ENCODE peak calls at places on chromosomes 6 and 20, in five cellular contexts. One of them, this sample, is unnamed.

GRCh38 chr20:36645998-36646397 is at the start of gene SLA2:
- DNase-seq in GM12878: no peak
- DNase-seq in esophagus muscularis mucosa: no peak
- DNase-seq in HCT116: no peak
- DNase-seq in HepG2: no peak
- DNase-seq in this sample: peak

GRCh38 chr6:17159240-17159639 is 57.4 kb downstream of the STMND1 start:
- DNase-seq in HepG2: peak
- DNase-seq in HCT116: no peak
- DNase-seq in esophagus muscularis mucosa: peak
- DNase-seq in GM12878: no peak
- DNase-seq in this sample: no peak

GRCh38 chr20:38094373-38094775 is 60.8 kb downstream of the RPRD1B start:
- DNase-seq in HCT116: no peak
- DNase-seq in HepG2: peak
- DNase-seq in GM12878: peak
- DNase-seq in esophagus muscularis mucosa: peak
- DNase-seq in this sample: peak

GRCh38 chr6:4323322-4323721 is 187.9 kb upstream of the ECI2 start:
- DNase-seq in HCT116: no peak
- DNase-seq in esophagus muscularis mucosa: no peak
- DNase-seq in GM12878: no peak
- DNase-seq in HepG2: no peak
- DNase-seq in this sample: no peak

GRCh38 chr20:25015986-25016385 is 23.4 kb upstream of the APMAP start:
- DNase-seq in HCT116: no peak
- DNase-seq in esophagus muscularis mucosa: no peak
- DNase-seq in GM12878: no peak
- DNase-seq in HepG2: no peak
- DNase-seq in this sample: no peak

GRCh38 chr6:26195376-26195923 is 108.2 kb downstream of the HFE start:
- DNase-seq in HepG2: peak
- DNase-seq in HCT116: peak
- DNase-seq in esophagus muscularis mucosa: peak
- DNase-seq in GM12878: peak
- DNase-seq in this sample: peak

GRCh38 chr20:56720620-56721213 is 91.6 kb downstream of the TFAP2C start:
- DNase-seq in HepG2: no peak
- DNase-seq in GM12878: no peak
- DNase-seq in esophagus muscularis mucosa: no peak
- DNase-seq in HCT116: no peak
- DNase-seq in this sample: no peak

GRCh38 chr6:132192646-132193045 is 208.6 kb downstream of the MOXD1 start:
- DNase-seq in esophagus muscularis mucosa: no peak
- DNase-seq in HepG2: no peak
- DNase-seq in HCT116: no peak
- DNase-seq in GM12878: no peak
- DNase-seq in this sample: no peak

GRCh38 chr6:79570802-79571367 is 33.7 kb upstream of the LCA5 start:
- DNase-seq in esophagus muscularis mucosa: no peak
- DNase-seq in HCT116: no peak
- DNase-seq in HepG2: peak
- DNase-seq in GM12878: no peak
- DNase-seq in this sample: no peak

GRCh38 chr6:108850669-108851467 is 2.6 kb downstream of the ARMC2 start:
- DNase-seq in esophagus muscularis mucosa: no peak
- DNase-seq in HCT116: no peak
- DNase-seq in GM12878: no peak
- DNase-seq in HepG2: peak
- DNase-seq in this sample: peak

GRCh38 chr20:7696311-7696710 is 243.9 kb downstream of the HAO1 start:
- DNase-seq in HepG2: no peak
- DNase-seq in esophagus muscularis mucosa: no peak
- DNase-seq in GM12878: no peak
- DNase-seq in HCT116: no peak
- DNase-seq in this sample: no peak

GRCh38 chr6:168514216-168514615 is 73.2 kb downstream of the SMOC2 start:
- DNase-seq in HepG2: no peak
- DNase-seq in GM12878: no peak
- DNase-seq in esophagus muscularis mucosa: no peak
- DNase-seq in HCT116: no peak
- DNase-seq in this sample: no peak

GRCh38 chr6:169221264-169221663 is 32.4 kb downstream of the THBS2 start:
- DNase-seq in HCT116: no peak
- DNase-seq in HepG2: no peak
- DNase-seq in esophagus muscularis mucosa: peak
- DNase-seq in GM12878: no peak
- DNase-seq in this sample: no peak

GRCh38 chr6:69915346-69915745 is 49.0 kb downstream of the COL19A1 start:
- DNase-seq in esophagus muscularis mucosa: no peak
- DNase-seq in HepG2: no peak
- DNase-seq in GM12878: no peak
- DNase-seq in HCT116: no peak
- DNase-seq in this sample: no peak

GRCh38 chr20:41508335-41508734 is 109.8 kb downstream of the CHD6 start:
- DNase-seq in GM12878: no peak
- DNase-seq in HCT116: no peak
- DNase-seq in esophagus muscularis mucosa: no peak
- DNase-seq in HepG2: no peak
- DNase-seq in this sample: no peak

GRCh38 chr20:35942243-35942642 is 12.1 kb downstream of the SCAND1 start:
- DNase-seq in HCT116: no peak
- DNase-seq in GM12878: no peak
- DNase-seq in HepG2: no peak
- DNase-seq in esophagus muscularis mucosa: no peak
- DNase-seq in this sample: no peak

GRCh38 chr6:32461493-32461892 is 21.8 kb downstream of the HLA-DRA start:
- DNase-seq in HCT116: no peak
- DNase-seq in HepG2: no peak
- DNase-seq in esophagus muscularis mucosa: no peak
- DNase-seq in GM12878: no peak
- DNase-seq in this sample: no peak

GRCh38 chr6:32457054-32457453 is 17.4 kb downstream of the HLA-DRA start:
- DNase-seq in HCT116: no peak
- DNase-seq in GM12878: no peak
- DNase-seq in esophagus muscularis mucosa: no peak
- DNase-seq in HepG2: no peak
- DNase-seq in this sample: no peak

GRCh38 chr6:32459781-32460424 is 20.2 kb downstream of the HLA-DRA start:
- DNase-seq in HCT116: no peak
- DNase-seq in HepG2: no peak
- DNase-seq in GM12878: no peak
- DNase-seq in esophagus muscularis mucosa: no peak
- DNase-seq in this sample: peak

GRCh38 chr6:32462609-32463008 is 22.9 kb downstream of the HLA-DRA start:
- DNase-seq in GM12878: peak
- DNase-seq in HepG2: no peak
- DNase-seq in HCT116: no peak
- DNase-seq in esophagus muscularis mucosa: no peak
- DNase-seq in this sample: no peak

DNA sequence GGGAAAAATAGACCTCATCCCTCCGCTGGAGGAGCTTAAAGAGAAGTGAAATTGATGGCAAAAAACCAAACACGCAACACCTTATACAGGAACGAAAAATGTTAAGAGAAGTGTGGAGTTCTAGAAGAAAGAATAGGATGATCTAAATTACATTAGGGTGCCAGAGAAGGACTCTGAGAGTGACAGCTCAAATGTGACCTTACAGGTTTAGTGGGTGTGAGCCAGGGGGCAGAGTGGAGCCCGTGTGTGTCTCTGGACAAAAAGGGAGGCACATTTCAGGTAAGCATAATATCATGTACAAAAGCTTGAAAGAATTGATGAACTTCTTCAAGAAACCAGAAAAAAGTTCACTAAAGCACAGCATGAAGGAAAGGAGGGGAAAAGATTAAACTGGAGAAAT is 20.8 kb downstream of the HLA-DRA start:
- DNase-seq in esophagus muscularis mucosa: no peak
- DNase-seq in HepG2: no peak
- DNase-seq in GM12878: no peak
- DNase-seq in HCT116: no peak
- DNase-seq in this sample: no peak
- TF ChIP-seq POLR2AphosphoS5 in esophagus muscularis mucosa: no peak
- TF ChIP-seq POLR2AphosphoS5 in HepG2: no peak
- TF ChIP-seq POLR2AphosphoS5 in GM12878: no peak
- TF ChIP-seq POLR2AphosphoS5 in HCT116: no peak
- TF ChIP-seq POLR2AphosphoS5 in this sample: no peak

DNA sequence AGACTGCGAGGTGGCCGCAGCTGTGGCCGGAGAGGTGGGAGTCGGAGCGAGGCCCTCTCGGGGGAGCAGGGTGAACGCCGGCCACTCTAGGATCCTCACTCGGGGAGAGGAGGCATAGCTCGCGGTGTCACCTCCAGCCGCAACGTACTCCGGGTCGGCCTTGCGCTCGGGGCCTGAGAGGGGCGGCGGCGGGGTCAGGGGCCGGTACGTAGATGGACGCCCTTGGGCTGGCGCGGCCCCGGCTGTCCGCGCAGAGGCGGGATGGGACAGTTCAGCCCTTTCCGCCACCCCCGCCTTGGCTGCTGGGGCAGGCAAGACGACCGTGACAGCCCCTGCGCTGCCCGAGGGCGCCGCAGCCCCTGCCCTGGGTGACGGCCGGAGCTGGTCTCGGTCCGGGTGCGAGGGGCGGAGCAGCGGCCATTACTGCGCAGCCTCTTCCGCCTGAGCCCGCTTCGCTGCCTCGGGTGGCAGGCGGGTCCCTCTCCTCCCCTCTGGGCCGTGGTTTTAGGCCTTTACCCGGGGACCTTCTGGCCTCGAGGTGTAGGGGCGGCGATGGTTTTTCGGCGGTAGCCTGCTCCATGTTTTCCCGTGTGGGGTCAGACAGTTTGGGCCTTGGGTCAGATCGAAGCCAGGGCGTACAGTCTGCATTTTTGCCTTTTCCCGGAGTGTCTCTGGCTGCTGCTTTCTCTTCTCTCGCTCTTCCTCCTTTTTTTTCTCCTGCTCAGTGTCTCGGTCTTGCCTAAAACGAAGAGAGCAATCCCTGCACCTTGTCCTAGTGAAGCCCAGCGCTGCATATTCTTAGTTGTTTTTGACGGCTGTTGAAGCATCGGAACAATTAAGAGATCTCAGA is 453 bp downstream of the RNF146 start:
- DNase-seq in HCT116: peak
- DNase-seq in esophagus muscularis mucosa: no peak
- DNase-seq in GM12878: no peak
- DNase-seq in HepG2: no peak
- DNase-seq in this sample: peak
- TF ChIP-seq POLR2A in HCT116: no peak
- TF ChIP-seq POLR2A in esophagus muscularis mucosa: peak
- TF ChIP-seq POLR2A in GM12878: peak
- TF ChIP-seq POLR2A in HepG2: peak
- TF ChIP-seq POLR2A in this sample: no peak

DNA sequence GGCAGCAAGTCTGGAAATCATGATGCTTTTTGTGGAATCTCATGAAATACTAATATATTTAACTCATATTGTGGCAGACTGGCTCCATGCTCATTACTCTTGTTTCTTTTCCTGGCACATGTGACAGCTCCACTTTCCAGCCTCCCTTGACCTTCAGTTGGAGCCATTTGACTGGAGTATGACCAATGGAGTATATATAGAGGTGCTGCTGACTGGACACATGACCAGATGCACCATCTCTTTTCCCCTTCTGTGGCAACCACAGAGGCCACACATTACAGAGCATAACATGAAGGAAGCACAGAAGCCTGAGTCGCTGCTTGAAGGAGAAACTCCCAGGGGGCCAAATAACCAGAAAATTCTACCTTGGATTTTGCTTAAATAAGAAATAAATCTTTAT is 77.4 kb downstream of the MKKS start:
- DNase-seq in esophagus muscularis mucosa: no peak
- DNase-seq in HCT116: no peak
- DNase-seq in GM12878: no peak
- DNase-seq in HepG2: no peak
- DNase-seq in this sample: no peak
- H3K27ac ChIP-seq in esophagus muscularis mucosa: no peak
- H3K27ac ChIP-seq in HCT116: no peak
- H3K27ac ChIP-seq in GM12878: no peak
- H3K27ac ChIP-seq in HepG2: no peak
- H3K27ac ChIP-seq in this sample: no peak

DNA sequence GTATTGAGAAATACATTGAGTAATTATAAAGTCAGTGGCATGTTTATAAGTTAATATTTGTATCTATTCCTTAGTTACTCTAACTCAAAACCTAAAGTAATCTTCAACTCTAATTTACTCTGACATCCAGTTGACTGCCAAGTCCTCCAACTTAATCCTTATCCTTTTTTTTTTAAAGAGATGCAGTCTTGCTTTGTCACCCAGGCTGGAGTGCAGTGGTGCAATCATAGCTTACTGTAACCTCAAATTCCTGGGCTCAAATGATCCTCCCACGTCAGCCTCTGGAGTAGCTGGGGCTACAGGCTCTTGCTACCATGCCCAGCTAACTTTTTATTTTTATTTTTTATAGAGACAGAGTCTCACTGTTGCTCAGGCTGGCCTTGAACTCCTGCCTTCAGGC is 24.4 kb downstream of the PTPN1 start:
- DNase-seq in HepG2: no peak
- DNase-seq in GM12878: no peak
- DNase-seq in esophagus muscularis mucosa: no peak
- DNase-seq in HCT116: no peak
- DNase-seq in this sample: no peak
- TF ChIP-seq POLR2AphosphoS5 in HepG2: no peak
- TF ChIP-seq POLR2AphosphoS5 in GM12878: no peak
- TF ChIP-seq POLR2AphosphoS5 in esophagus muscularis mucosa: peak
- TF ChIP-seq POLR2AphosphoS5 in HCT116: no peak
- TF ChIP-seq POLR2AphosphoS5 in this sample: peak

This sample was measured in upper lobe of left lung.